ENCODE peak calls at places on chromosomes 3 and 15, in seven cellular contexts. One of them, this sample, is unnamed.

GRCh38 chr15:63978511-63979226 is 67.6 kb downstream of the DAPK2 start:
- DNase-seq in IMR-90: no peak
- DNase-seq in suprapubic skin: no peak
- DNase-seq in PC-3: no peak
- DNase-seq in mucosa of descending colon: no peak
- DNase-seq in CD8-positive, alpha-beta memory T cell: no peak
- DNase-seq in H9: peak; percentile 14
- DNase-seq in this sample: no peak

GRCh38 chr3:120678331-120678845 is 3.7 kb downstream of the HGD start:
- DNase-seq in mucosa of descending colon: no peak
- DNase-seq in PC-3: peak; percentile 58
- DNase-seq in CD8-positive, alpha-beta memory T cell: no peak
- DNase-seq in H9: no peak
- DNase-seq in suprapubic skin: no peak
- DNase-seq in IMR-90: peak; percentile 65
- DNase-seq in this sample: no peak

GRCh38 chr15:50883903-50884302 is 24.6 kb upstream of the AP4E1 start:
- DNase-seq in PC-3: peak; percentile 61
- DNase-seq in CD8-positive, alpha-beta memory T cell: no peak
- DNase-seq in H9: no peak
- DNase-seq in IMR-90: peak; percentile 46
- DNase-seq in mucosa of descending colon: no peak
- DNase-seq in suprapubic skin: no peak
- DNase-seq in this sample: no peak

GRCh38 chr15:31412824-31413223 is 86.2 kb downstream of the KLF13 start:
- DNase-seq in suprapubic skin: no peak
- DNase-seq in PC-3: no peak
- DNase-seq in H9: no peak
- DNase-seq in mucosa of descending colon: no peak
- DNase-seq in CD8-positive, alpha-beta memory T cell: no peak
- DNase-seq in IMR-90: no peak
- DNase-seq in this sample: no peak

GRCh38 chr3:73637042-73637441 is 12.3 kb upstream of the PDZRN3 start:
- DNase-seq in H9: no peak
- DNase-seq in IMR-90: peak; percentile 55
- DNase-seq in PC-3: no peak
- DNase-seq in mucosa of descending colon: no peak
- DNase-seq in suprapubic skin: no peak
- DNase-seq in CD8-positive, alpha-beta memory T cell: no peak
- DNase-seq in this sample: no peak

GRCh38 chr15:85977586-85977985 is 102.1 kb upstream of the AGBL1 start:
- DNase-seq in IMR-90: no peak
- DNase-seq in PC-3: no peak
- DNase-seq in suprapubic skin: no peak
- DNase-seq in CD8-positive, alpha-beta memory T cell: no peak
- DNase-seq in H9: no peak
- DNase-seq in mucosa of descending colon: no peak
- DNase-seq in this sample: no peak

GRCh38 chr15:55628369-55628730 is 40.2 kb upstream of the PYGO1 start:
- DNase-seq in IMR-90: peak; percentile 31
- DNase-seq in CD8-positive, alpha-beta memory T cell: no peak
- DNase-seq in H9: no peak
- DNase-seq in PC-3: no peak
- DNase-seq in mucosa of descending colon: no peak
- DNase-seq in suprapubic skin: no peak
- DNase-seq in this sample: no peak

GRCh38 chr15:87638554-87639083 is 617.9 kb downstream of the NTRK3 start:
- DNase-seq in IMR-90: no peak
- DNase-seq in CD8-positive, alpha-beta memory T cell: no peak
- DNase-seq in H9: no peak
- DNase-seq in PC-3: no peak
- DNase-seq in mucosa of descending colon: no peak
- DNase-seq in suprapubic skin: no peak
- DNase-seq in this sample: no peak

GRCh38 chr15:100663066-100663465 is 60.7 kb downstream of the ASB7 start:
- DNase-seq in H9: peak; percentile 79
- DNase-seq in CD8-positive, alpha-beta memory T cell: no peak
- DNase-seq in PC-3: peak; percentile 25
- DNase-seq in IMR-90: no peak
- DNase-seq in suprapubic skin: no peak
- DNase-seq in mucosa of descending colon: no peak
- DNase-seq in this sample: no peak

GRCh38 chr3:189316296-189317019 is 144.7 kb downstream of the TPRG1 start:
- DNase-seq in PC-3: peak; percentile 98
- DNase-seq in CD8-positive, alpha-beta memory T cell: no peak
- DNase-seq in IMR-90: no peak
- DNase-seq in H9: peak; percentile 38
- DNase-seq in suprapubic skin: no peak
- DNase-seq in mucosa of descending colon: peak; percentile 48
- DNase-seq in this sample: no peak

GRCh38 chr3:187205683-187206082 is 8.4 kb downstream of the RTP1 start:
- DNase-seq in CD8-positive, alpha-beta memory T cell: no peak
- DNase-seq in suprapubic skin: no peak
- DNase-seq in mucosa of descending colon: no peak
- DNase-seq in IMR-90: no peak
- DNase-seq in H9: no peak
- DNase-seq in PC-3: no peak
- DNase-seq in this sample: no peak

GRCh38 chr3:32437898-32438297 is 46.2 kb downstream of the CMTM7 start:
- DNase-seq in CD8-positive, alpha-beta memory T cell: no peak
- DNase-seq in mucosa of descending colon: no peak
- DNase-seq in H9: no peak
- DNase-seq in suprapubic skin: no peak
- DNase-seq in PC-3: no peak
- DNase-seq in IMR-90: no peak
- DNase-seq in this sample: no peak

GRCh38 chr3:35638640-35639250 is 580 bp upstream of the ARPP21 start:
- DNase-seq in mucosa of descending colon: no peak
- DNase-seq in CD8-positive, alpha-beta memory T cell: no peak
- DNase-seq in suprapubic skin: no peak
- DNase-seq in PC-3: no peak
- DNase-seq in H9: no peak
- DNase-seq in IMR-90: no peak
- DNase-seq in this sample: no peak

GRCh38 chr3:126355777-126356372 is 1.3 kb downstream of the KLF15 start:
- DNase-seq in IMR-90: peak; percentile 52
- DNase-seq in mucosa of descending colon: peak; percentile 84
- DNase-seq in suprapubic skin: peak; percentile 98
- DNase-seq in H9: peak; percentile 95
- DNase-seq in CD8-positive, alpha-beta memory T cell: peak; percentile 46
- DNase-seq in PC-3: no peak
- DNase-seq in this sample: no peak

DNA sequence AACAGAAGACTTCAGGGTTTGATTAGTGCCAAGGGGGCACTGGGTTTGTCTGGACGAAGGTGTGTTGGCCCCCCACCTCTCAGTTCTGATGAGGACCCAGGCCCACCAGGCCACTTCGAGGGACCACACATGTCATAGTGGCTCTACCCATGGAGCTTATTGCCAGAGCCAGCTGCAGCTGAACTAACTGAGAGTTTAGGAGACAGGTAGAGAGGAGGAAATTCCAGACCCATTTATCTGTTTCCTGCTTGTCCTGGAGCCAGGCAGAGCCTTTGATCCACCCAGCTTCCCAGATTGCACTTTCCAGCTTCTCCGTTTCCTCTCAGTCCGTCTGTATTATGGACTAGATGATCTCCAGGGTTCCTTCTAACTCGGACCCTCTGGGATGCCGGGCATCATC is 20.9 kb downstream of the SLC24A1 start:
- DNase-seq in suprapubic skin: no peak
- DNase-seq in PC-3: no peak
- DNase-seq in mucosa of descending colon: peak; percentile 36
- DNase-seq in CD8-positive, alpha-beta memory T cell: no peak
- DNase-seq in H9: no peak
- DNase-seq in IMR-90: no peak
- DNase-seq in this sample: no peak
- H3K9me3 ChIP-seq in suprapubic skin: no peaks in the 10 kb centered on the region
- H3K9me3 ChIP-seq in PC-3: no peaks in the 10 kb centered on the region
- H3K9me3 ChIP-seq in mucosa of descending colon: no peaks in the 10 kb centered on the region
- H3K9me3 ChIP-seq in CD8-positive, alpha-beta memory T cell: no peaks in the 10 kb centered on the region
- H3K9me3 ChIP-seq in H9: no peaks in the 10 kb centered on the region
- H3K9me3 ChIP-seq in IMR-90: no peaks in the 10 kb centered on the region
- H3K9me3 ChIP-seq in this sample: no peaks in the 10 kb centered on the region

GRCh38 chr15:25068696-25069095 is 113.9 kb downstream of the SNRPN start:
- DNase-seq in CD8-positive, alpha-beta memory T cell: peak; percentile 3
- DNase-seq in PC-3: no peak
- DNase-seq in H9: no peak
- DNase-seq in IMR-90: no peak
- DNase-seq in suprapubic skin: no peak
- DNase-seq in mucosa of descending colon: no peak
- DNase-seq in this sample: no peak

GRCh38 chr15:25066708-25067107 is 111.9 kb downstream of the SNRPN start:
- DNase-seq in PC-3: no peak
- DNase-seq in suprapubic skin: no peak
- DNase-seq in H9: no peak
- DNase-seq in IMR-90: no peak
- DNase-seq in mucosa of descending colon: no peak
- DNase-seq in CD8-positive, alpha-beta memory T cell: no peak
- DNase-seq in this sample: no peak

GRCh38 chr15:25067725-25068309 is 113.0 kb downstream of the SNRPN start:
- DNase-seq in mucosa of descending colon: no peak
- DNase-seq in suprapubic skin: no peak
- DNase-seq in IMR-90: no peak
- DNase-seq in PC-3: no peak
- DNase-seq in H9: no peak
- DNase-seq in CD8-positive, alpha-beta memory T cell: no peak
- DNase-seq in this sample: no peak

GRCh38 chr15:25065286-25065685 is 110.5 kb downstream of the SNRPN start:
- DNase-seq in suprapubic skin: no peak
- DNase-seq in IMR-90: no peak
- DNase-seq in H9: no peak
- DNase-seq in CD8-positive, alpha-beta memory T cell: no peak
- DNase-seq in mucosa of descending colon: no peak
- DNase-seq in PC-3: no peak
- DNase-seq in this sample: no peak

GRCh38 chr15:25065876-25066275 is 111.1 kb downstream of the SNRPN start:
- DNase-seq in CD8-positive, alpha-beta memory T cell: no peak
- DNase-seq in suprapubic skin: no peak
- DNase-seq in H9: no peak
- DNase-seq in mucosa of descending colon: no peak
- DNase-seq in IMR-90: no peak
- DNase-seq in PC-3: no peak
- DNase-seq in this sample: no peak
- H3K9me3 ChIP-seq in CD8-positive, alpha-beta memory T cell: peaks cover 100% of the 10 kb centered on the region
- H3K9me3 ChIP-seq in suprapubic skin: peaks cover 95% of the 10 kb centered on the region
- H3K9me3 ChIP-seq in H9: peaks cover 100% of the 10 kb centered on the region
- H3K9me3 ChIP-seq in mucosa of descending colon: peaks cover 100% of the 10 kb centered on the region
- H3K9me3 ChIP-seq in IMR-90: peaks cover 100% of the 10 kb centered on the region
- H3K9me3 ChIP-seq in PC-3: peaks cover 82% of the 10 kb centered on the region
- H3K9me3 ChIP-seq in this sample: peaks cover 50% of the 10 kb centered on the region

GRCh38 chr15:52787549-52788098 is 2.5 kb downstream of the ONECUT1 start:
- DNase-seq in H9: no peak
- DNase-seq in mucosa of descending colon: no peak
- DNase-seq in PC-3: no peak
- DNase-seq in suprapubic skin: peak; percentile 56
- DNase-seq in CD8-positive, alpha-beta memory T cell: no peak
- DNase-seq in IMR-90: no peak
- DNase-seq in this sample: no peak

GRCh38 chr15:52790166-52790708 is at the start of gene ONECUT1:
- DNase-seq in IMR-90: peak; percentile 2
- DNase-seq in PC-3: peak; percentile 41
- DNase-seq in mucosa of descending colon: peak; percentile 72
- DNase-seq in suprapubic skin: peak; percentile 56
- DNase-seq in CD8-positive, alpha-beta memory T cell: peak; percentile 54
- DNase-seq in H9: peak; percentile 82
- DNase-seq in this sample: peak; percentile 35

GRCh38 chr15:52789601-52790165 is 453 bp downstream of the ONECUT1 start:
- DNase-seq in PC-3: no peak
- DNase-seq in CD8-positive, alpha-beta memory T cell: no peak
- DNase-seq in mucosa of descending colon: no peak
- DNase-seq in H9: no peak
- DNase-seq in suprapubic skin: peak; percentile 52
- DNase-seq in IMR-90: peak; percentile 10
- DNase-seq in this sample: no peak

GRCh38 chr15:52788099-52788986 is 1.8 kb downstream of the ONECUT1 start:
- DNase-seq in IMR-90: no peak
- DNase-seq in suprapubic skin: peak; percentile 53
- DNase-seq in CD8-positive, alpha-beta memory T cell: no peak
- DNase-seq in mucosa of descending colon: no peak
- DNase-seq in PC-3: no peak
- DNase-seq in H9: peak; percentile 46
- DNase-seq in this sample: no peak

DNA sequence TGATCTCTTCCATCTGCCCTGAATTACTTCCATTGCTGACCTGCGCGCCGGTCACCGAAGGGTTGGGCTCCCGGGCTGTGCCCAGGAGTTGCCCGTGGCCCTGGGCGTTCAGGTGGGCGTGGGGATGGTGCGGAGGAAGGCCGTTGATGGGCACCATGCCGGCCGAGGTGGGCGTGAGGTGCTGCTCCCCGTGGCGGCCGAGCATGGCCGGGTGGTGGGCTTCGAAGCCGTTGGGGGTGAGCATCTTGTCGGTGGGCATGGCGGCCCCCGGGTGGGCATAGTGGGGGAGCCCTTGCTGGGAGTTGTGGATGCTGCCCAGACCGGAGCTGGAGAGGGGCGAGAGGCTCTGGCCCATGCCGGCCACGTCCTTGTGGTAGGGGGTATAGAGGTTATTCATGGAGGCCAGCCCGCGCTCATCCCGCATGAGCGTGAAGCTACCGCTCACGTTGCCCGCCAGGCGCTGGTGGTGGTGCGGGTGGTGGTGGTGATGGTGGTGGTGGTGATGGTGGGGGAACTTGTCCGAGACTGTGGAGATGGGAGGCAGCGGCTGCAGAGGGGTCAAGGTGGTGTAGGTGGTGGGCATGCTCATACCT is 1.0 kb downstream of the ONECUT1 start:
- DNase-seq in CD8-positive, alpha-beta memory T cell: no peak
- DNase-seq in suprapubic skin: peak; percentile 56
- DNase-seq in mucosa of descending colon: no peak
- DNase-seq in IMR-90: no peak
- DNase-seq in H9: no peak
- DNase-seq in PC-3: no peak
- DNase-seq in this sample: no peak
- H3K9me3 ChIP-seq in CD8-positive, alpha-beta memory T cell: no peaks in the 10 kb centered on the region
- H3K9me3 ChIP-seq in suprapubic skin: no peaks in the 10 kb centered on the region
- H3K9me3 ChIP-seq in mucosa of descending colon: no peaks in the 10 kb centered on the region
- H3K9me3 ChIP-seq in IMR-90: peaks cover 8% of the 10 kb centered on the region
- H3K9me3 ChIP-seq in H9: no peaks in the 10 kb centered on the region
- H3K9me3 ChIP-seq in PC-3: no peaks in the 10 kb centered on the region
- H3K9me3 ChIP-seq in this sample: no peaks in the 10 kb centered on the region

GRCh38 chr3:101829878-101830277 is 19.4 kb upstream of the NFKBIZ start:
- DNase-seq in PC-3: no peak
- DNase-seq in IMR-90: no peak
- DNase-seq in CD8-positive, alpha-beta memory T cell: no peak
- DNase-seq in mucosa of descending colon: no peak
- DNase-seq in suprapubic skin: no peak
- DNase-seq in H9: no peak
- DNase-seq in this sample: no peak

GRCh38 chr3:101825904-101826445 is 23.3 kb upstream of the NFKBIZ start:
- DNase-seq in H9: no peak
- DNase-seq in mucosa of descending colon: no peak
- DNase-seq in CD8-positive, alpha-beta memory T cell: no peak
- DNase-seq in IMR-90: peak; percentile 45
- DNase-seq in suprapubic skin: no peak
- DNase-seq in PC-3: peak; percentile 22
- DNase-seq in this sample: no peak

GRCh38 chr3:101827211-101828174 is 21.8 kb upstream of the NFKBIZ start:
- DNase-seq in CD8-positive, alpha-beta memory T cell: peak; percentile 85
- DNase-seq in IMR-90: peak; percentile 84
- DNase-seq in PC-3: peak; percentile 65
- DNase-seq in H9: peak; percentile 72
- DNase-seq in suprapubic skin: peak; percentile 85
- DNase-seq in mucosa of descending colon: peak; percentile 78
- DNase-seq in this sample: peak; percentile 67

GRCh38 chr3:101828289-101828688 is 21.0 kb upstream of the NFKBIZ start:
- DNase-seq in suprapubic skin: no peak
- DNase-seq in CD8-positive, alpha-beta memory T cell: no peak
- DNase-seq in H9: no peak
- DNase-seq in IMR-90: no peak
- DNase-seq in mucosa of descending colon: no peak
- DNase-seq in PC-3: no peak
- DNase-seq in this sample: no peak

GRCh38 chr3:101829066-101829830 is 20.1 kb upstream of the NFKBIZ start:
- DNase-seq in mucosa of descending colon: peak; percentile 51
- DNase-seq in CD8-positive, alpha-beta memory T cell: peak; percentile 64
- DNase-seq in H9: no peak
- DNase-seq in IMR-90: peak; percentile 85
- DNase-seq in suprapubic skin: peak; percentile 79
- DNase-seq in PC-3: no peak
- DNase-seq in this sample: peak; percentile 26
- H3K9me3 ChIP-seq in mucosa of descending colon: no peaks in the 10 kb centered on the region
- H3K9me3 ChIP-seq in CD8-positive, alpha-beta memory T cell: no peaks in the 10 kb centered on the region
- H3K9me3 ChIP-seq in H9: no peaks in the 10 kb centered on the region
- H3K9me3 ChIP-seq in IMR-90: no peaks in the 10 kb centered on the region
- H3K9me3 ChIP-seq in suprapubic skin: no peaks in the 10 kb centered on the region
- H3K9me3 ChIP-seq in PC-3: no peaks in the 10 kb centered on the region
- H3K9me3 ChIP-seq in this sample: no peaks in the 10 kb centered on the region